ENCODE peak calls at places on chromosomes 13 and 19, in seven cellular contexts. W is BE2C, O is heart left ventricle, G is ovary, P is lower lobe of right lung, K is Panc1, S is left ventricle myocardium inferior. J is an unnamed sample.

GRCh38 chr13:51154029-51154555 is 43.0 kb upstream of the C13orf42 start:
- DNase-seq in K (no peak), P (no peak), G (no peak), W (no peak), O (no peak), S (no peak), J (peak; percentile 43)

GRCh38 chr13:96700657-96701056 is 293.6 kb downstream of the OXGR1 start:
- DNase-seq in G (no peak), P (no peak), W (no peak), K (no peak), O (no peak), S (no peak), J (no peak)

GRCh38 chr13:48491423-48492122 is 41.3 kb downstream of the RCBTB2 start:
- DNase-seq in P (no peak), K (no peak), W (no peak), S (no peak), G (no peak), O (no peak), J (no peak)

GRCh38 chr19:19662866-19663291 is 597 bp downstream of the ATP13A1 start:
- DNase-seq in S (peak; percentile 34), P (no peak), K (no peak), O (no peak), W (peak; percentile 42), G (no peak), J (no peak)

GRCh38 chr19:51365211-51366049 is 758 bp downstream of the ETFB start:
- DNase-seq in K (no peak), S (no peak), O (peak; percentile 55), W (peak; percentile 38), P (no peak), G (peak; percentile 48), J (peak; percentile 39)

GRCh38 chr13:111337741-111338140 is 17.3 kb downstream of the TEX29 start:
- DNase-seq in K (no peak), O (no peak), P (no peak), W (no peak), S (no peak), G (no peak), J (no peak)

GRCh38 chr13:98959775-98960325 is 18.0 kb downstream of the DOCK9 start:
- DNase-seq in O (no peak), P (no peak), K (no peak), S (no peak), W (no peak), G (no peak), J (no peak)

GRCh38 chr13:43046259-43046658 is 22.9 kb downstream of the DNAJC15 start:
- DNase-seq in K (no peak), S (no peak), O (no peak), G (no peak), P (no peak), W (no peak), J (no peak)

GRCh38 chr13:32362574-32362973 is 47.3 kb downstream of the BRCA2 start:
- DNase-seq in W (no peak), K (no peak), S (no peak), P (no peak), G (no peak), O (no peak), J (no peak)

GRCh38 chr19:1032264-1032867 is 6.0 kb downstream of the CNN2 start:
- DNase-seq in K (no peak), S (no peak), O (no peak), P (no peak), G (no peak), W (no peak), J (no peak)
- H3K36me3 ChIP-seq in K (peaks cover 5% of the 10 kb centered on the region), S (peaks cover 40% of the 10 kb centered on the region), O (peaks cover 42% of the 10 kb centered on the region), P (peaks cover 53% of the 10 kb centered on the region), G (no peaks in the 10 kb centered on the region), W (no peaks in the 10 kb centered on the region), J (peaks cover 14% of the 10 kb centered on the region)

GRCh38 chr19:47082493-47082892 is 31.1 kb downstream of the ZC3H4 start:
- DNase-seq in S (no peak), P (no peak), K (no peak), G (no peak), W (no peak), O (no peak), J (no peak)
- H3K36me3 ChIP-seq in S (peaks cover 97% of the 10 kb centered on the region), P (peaks cover 95% of the 10 kb centered on the region), K (peaks cover 5% of the 10 kb centered on the region), G (no peaks in the 10 kb centered on the region), W (peaks cover 73% of the 10 kb centered on the region), O (peaks cover 100% of the 10 kb centered on the region), J (peaks cover 83% of the 10 kb centered on the region)

GRCh38 chr13:29543230-29544215 is 52.0 kb downstream of the SLC7A1 start:
- DNase-seq in K (no peak), S (no peak), P (no peak), W (peak; percentile 29), G (no peak), O (no peak), J (peak; percentile 83)

GRCh38 chr13:29540799-29541198 is 54.7 kb downstream of the SLC7A1 start:
- DNase-seq in S (no peak), P (no peak), G (no peak), K (no peak), O (no peak), W (no peak), J (no peak)

GRCh38 chr13:29539866-29540265 is 55.6 kb downstream of the SLC7A1 start:
- DNase-seq in S (no peak), P (no peak), W (no peak), O (no peak), K (no peak), G (no peak), J (no peak)

GRCh38 chr13:29540334-29540733 is 55.2 kb downstream of the SLC7A1 start:
- DNase-seq in W (no peak), G (no peak), S (no peak), O (no peak), P (no peak), K (no peak), J (no peak)

DNA sequence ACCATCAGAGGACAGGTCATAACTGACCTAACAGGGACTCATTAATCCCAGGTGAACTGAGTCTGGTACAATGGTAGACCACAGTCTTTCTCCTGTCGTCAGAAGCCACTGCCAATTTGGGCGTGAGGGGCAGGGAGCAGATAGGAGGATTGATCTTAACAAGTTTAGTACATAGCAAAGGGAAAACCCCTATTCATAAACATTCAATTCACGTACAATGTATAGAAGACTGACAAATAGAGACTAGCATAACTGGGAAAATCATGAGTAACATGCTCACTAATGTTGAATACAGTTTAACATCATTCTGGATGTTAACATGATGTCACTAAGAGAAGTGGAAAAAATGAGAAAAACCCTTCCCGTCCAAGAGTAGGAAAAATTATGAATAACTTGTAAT is 54.1 kb downstream of the SLC7A1 start:
- DNase-seq in W (no peak), O (no peak), P (no peak), K (no peak), S (no peak), G (no peak), J (no peak)
- H3K36me3 ChIP-seq in W (peaks cover 36% of the 10 kb centered on the region), O (no peaks in the 10 kb centered on the region), P (no peaks in the 10 kb centered on the region), K (no peaks in the 10 kb centered on the region), S (no peaks in the 10 kb centered on the region), G (no peaks in the 10 kb centered on the region), J (peaks cover 45% of the 10 kb centered on the region)

GRCh38 chr19:5592531-5592930 is 24.8 kb upstream of the TINCR start:
- DNase-seq in O (no peak), P (no peak), W (no peak), S (no peak), G (no peak), K (no peak), J (no peak)
- H3K36me3 ChIP-seq in O (peaks cover 100% of the 10 kb centered on the region), P (peaks cover 100% of the 10 kb centered on the region), W (peaks cover 98% of the 10 kb centered on the region), S (peaks cover 100% of the 10 kb centered on the region), G (no peaks in the 10 kb centered on the region), K (peaks cover 16% of the 10 kb centered on the region), J (peaks cover 14% of the 10 kb centered on the region)

J was measured in MG63.